ENCODE peak calls at places on chromosomes 13 and 19, in four cellular contexts. One of them, this sample, is unnamed.

GRCh38 chr13:114339779-114340534 is 25.7 kb downstream of the CHAMP1 start:
- DNase-seq in lower lobe of right lung: no peak
- DNase-seq in left ventricle myocardium inferior: peak; percentile 18
- DNase-seq in activated B cell treated with CpG ODN at 0.5 μM for 24 hours: no peak
- DNase-seq in this sample: no peak

GRCh38 chr19:6589711-6590457 is 1.1 kb downstream of the CD70 start:
- DNase-seq in left ventricle myocardium inferior: no peak
- DNase-seq in lower lobe of right lung: no peak
- DNase-seq in activated B cell treated with CpG ODN at 0.5 μM for 24 hours: no peak
- DNase-seq in this sample: no peak

GRCh38 chr19:18379803-18380747 is 5.9 kb upstream of the GDF15 start:
- DNase-seq in activated B cell treated with CpG ODN at 0.5 μM for 24 hours: no peak
- DNase-seq in left ventricle myocardium inferior: peak; percentile 86
- DNase-seq in lower lobe of right lung: peak; percentile 83
- DNase-seq in this sample: no peak

GRCh38 chr19:14775855-14776254 is 2.5 kb downstream of the ADGRE2 start:
- DNase-seq in lower lobe of right lung: peak; percentile 64
- DNase-seq in activated B cell treated with CpG ODN at 0.5 μM for 24 hours: no peak
- DNase-seq in left ventricle myocardium inferior: peak; percentile 25
- DNase-seq in this sample: no peak

GRCh38 chr13:42883771-42884170 is 102.4 kb downstream of the FAM216B start:
- DNase-seq in activated B cell treated with CpG ODN at 0.5 μM for 24 hours: no peak
- DNase-seq in lower lobe of right lung: no peak
- DNase-seq in left ventricle myocardium inferior: no peak
- DNase-seq in this sample: no peak

GRCh38 chr13:75908137-75908536 is 272.0 kb downstream of the LMO7 start:
- DNase-seq in activated B cell treated with CpG ODN at 0.5 μM for 24 hours: no peak
- DNase-seq in left ventricle myocardium inferior: peak; percentile 25
- DNase-seq in lower lobe of right lung: no peak
- DNase-seq in this sample: no peak

GRCh38 chr19:31586282-31586681 is 237.0 kb upstream of the TSHZ3 start:
- DNase-seq in lower lobe of right lung: no peak
- DNase-seq in left ventricle myocardium inferior: no peak
- DNase-seq in activated B cell treated with CpG ODN at 0.5 μM for 24 hours: no peak
- DNase-seq in this sample: no peak

GRCh38 chr13:97068964-97069815 is 74.9 kb upstream of the OXGR1 start:
- DNase-seq in left ventricle myocardium inferior: no peak
- DNase-seq in activated B cell treated with CpG ODN at 0.5 μM for 24 hours: no peak
- DNase-seq in lower lobe of right lung: no peak
- DNase-seq in this sample: no peak

GRCh38 chr19:530133-531008 is 1.2 kb upstream of the CDC34 start:
- DNase-seq in left ventricle myocardium inferior: no peak
- DNase-seq in lower lobe of right lung: no peak
- DNase-seq in activated B cell treated with CpG ODN at 0.5 μM for 24 hours: no peak
- DNase-seq in this sample: no peak

GRCh38 chr19:18322318-18322758 is 538 bp downstream of the LSM4 start:
- DNase-seq in lower lobe of right lung: peak; percentile 62
- DNase-seq in left ventricle myocardium inferior: peak; percentile 46
- DNase-seq in activated B cell treated with CpG ODN at 0.5 μM for 24 hours: no peak
- DNase-seq in this sample: no peak

GRCh38 chr13:46596501-46596900 is 43.5 kb downstream of the LRCH1 start:
- DNase-seq in left ventricle myocardium inferior: no peak
- DNase-seq in lower lobe of right lung: no peak
- DNase-seq in activated B cell treated with CpG ODN at 0.5 μM for 24 hours: no peak
- DNase-seq in this sample: no peak

GRCh38 chr19:34962945-34963530 is 991 bp downstream of the ZNF792 start:
- DNase-seq in left ventricle myocardium inferior: no peak
- DNase-seq in lower lobe of right lung: no peak
- DNase-seq in activated B cell treated with CpG ODN at 0.5 μM for 24 hours: no peak
- DNase-seq in this sample: no peak

GRCh38 chr19:49591731-49592485 is 926 bp downstream of the PRR12 start:
- DNase-seq in activated B cell treated with CpG ODN at 0.5 μM for 24 hours: peak; percentile 49
- DNase-seq in lower lobe of right lung: peak; percentile 66
- DNase-seq in left ventricle myocardium inferior: peak; percentile 40
- DNase-seq in this sample: no peak

GRCh38 chr13:112711528-112712265 is 21.9 kb downstream of the ATP11A start:
- DNase-seq in activated B cell treated with CpG ODN at 0.5 μM for 24 hours: no peak
- DNase-seq in left ventricle myocardium inferior: peak; percentile 77
- DNase-seq in lower lobe of right lung: peak; percentile 84
- DNase-seq in this sample: no peak

GRCh38 chr13:100306042-100306441 is 217.1 kb downstream of the PCCA start:
- DNase-seq in left ventricle myocardium inferior: no peak
- DNase-seq in activated B cell treated with CpG ODN at 0.5 μM for 24 hours: no peak
- DNase-seq in lower lobe of right lung: no peak
- DNase-seq in this sample: no peak

GRCh38 chr19:38049105-38049649 is 142.2 kb downstream of the SIPA1L3 start:
- DNase-seq in lower lobe of right lung: no peak
- DNase-seq in activated B cell treated with CpG ODN at 0.5 μM for 24 hours: peak; percentile 55
- DNase-seq in left ventricle myocardium inferior: no peak
- DNase-seq in this sample: no peak

GRCh38 chr13:21668665-21669599 is 1.9 kb upstream of the FGF9 start:
- DNase-seq in left ventricle myocardium inferior: no peak
- DNase-seq in lower lobe of right lung: no peak
- DNase-seq in activated B cell treated with CpG ODN at 0.5 μM for 24 hours: peak; percentile 21
- DNase-seq in this sample: no peak

GRCh38 chr13:103731959-103732358 is 665.7 kb upstream of the SLC10A2 start:
- DNase-seq in left ventricle myocardium inferior: no peak
- DNase-seq in activated B cell treated with CpG ODN at 0.5 μM for 24 hours: no peak
- DNase-seq in lower lobe of right lung: no peak
- DNase-seq in this sample: no peak

GRCh38 chr13:50685491-50685890 is 158.0 kb downstream of the DLEU7 start:
- DNase-seq in activated B cell treated with CpG ODN at 0.5 μM for 24 hours: no peak
- DNase-seq in left ventricle myocardium inferior: peak; percentile 87
- DNase-seq in lower lobe of right lung: peak; percentile 53
- DNase-seq in this sample: no peak

GRCh38 chr13:75410207-75410606 is 71.8 kb downstream of the TBC1D4 start:
- DNase-seq in left ventricle myocardium inferior: no peak
- DNase-seq in activated B cell treated with CpG ODN at 0.5 μM for 24 hours: no peak
- DNase-seq in lower lobe of right lung: no peak
- DNase-seq in this sample: no peak

GRCh38 chr13:59437902-59438301 is 725.8 kb downstream of the DIAPH3 start:
- DNase-seq in lower lobe of right lung: no peak
- DNase-seq in activated B cell treated with CpG ODN at 0.5 μM for 24 hours: no peak
- DNase-seq in left ventricle myocardium inferior: no peak
- DNase-seq in this sample: no peak

GRCh38 chr13:28324181-28324789 is 170.6 kb downstream of the FLT1 start:
- DNase-seq in activated B cell treated with CpG ODN at 0.5 μM for 24 hours: peak; percentile 24
- DNase-seq in left ventricle myocardium inferior: peak; percentile 33
- DNase-seq in lower lobe of right lung: no peak
- DNase-seq in this sample: peak; percentile 56

GRCh38 chr19:40599331-40600085 is 1.7 kb upstream of the LTBP4 start:
- DNase-seq in lower lobe of right lung: no peak
- DNase-seq in activated B cell treated with CpG ODN at 0.5 μM for 24 hours: no peak
- DNase-seq in left ventricle myocardium inferior: no peak
- DNase-seq in this sample: no peak

GRCh38 chr19:29012457-29012856 is 200.5 kb downstream of the UQCRFS1 start:
- DNase-seq in left ventricle myocardium inferior: no peak
- DNase-seq in lower lobe of right lung: no peak
- DNase-seq in activated B cell treated with CpG ODN at 0.5 μM for 24 hours: no peak
- DNase-seq in this sample: no peak

GRCh38 chr19:58170860-58171259 is 12.0 kb upstream of the ZNF274 start:
- DNase-seq in left ventricle myocardium inferior: no peak
- DNase-seq in activated B cell treated with CpG ODN at 0.5 μM for 24 hours: no peak
- DNase-seq in lower lobe of right lung: no peak
- DNase-seq in this sample: no peak

GRCh38 chr19:18294467-18294864 is 13.0 kb upstream of the JUND start:
- DNase-seq in lower lobe of right lung: peak; percentile 72
- DNase-seq in activated B cell treated with CpG ODN at 0.5 μM for 24 hours: peak; percentile 74
- DNase-seq in left ventricle myocardium inferior: no peak
- DNase-seq in this sample: no peak

GRCh38 chr13:29587645-29588044 is 7.8 kb downstream of the SLC7A1 start:
- DNase-seq in left ventricle myocardium inferior: no peak
- DNase-seq in lower lobe of right lung: no peak
- DNase-seq in activated B cell treated with CpG ODN at 0.5 μM for 24 hours: no peak
- DNase-seq in this sample: no peak

GRCh38 chr19:50658438-50659317 is 9.4 kb downstream of the C19orf81 start:
- DNase-seq in left ventricle myocardium inferior: peak; percentile 51
- DNase-seq in activated B cell treated with CpG ODN at 0.5 μM for 24 hours: peak; percentile 57
- DNase-seq in lower lobe of right lung: peak; percentile 82
- DNase-seq in this sample: peak; percentile 84

GRCh38 chr19:12800344-12800732 is 1.3 kb downstream of the PRDX2 start:
- DNase-seq in left ventricle myocardium inferior: no peak
- DNase-seq in lower lobe of right lung: no peak
- DNase-seq in activated B cell treated with CpG ODN at 0.5 μM for 24 hours: no peak
- DNase-seq in this sample: no peak

GRCh38 chr19:12800873-12801465 is 631 bp downstream of the PRDX2 start:
- DNase-seq in lower lobe of right lung: no peak
- DNase-seq in activated B cell treated with CpG ODN at 0.5 μM for 24 hours: no peak
- DNase-seq in left ventricle myocardium inferior: no peak
- DNase-seq in this sample: no peak

GRCh38 chr19:12802267-12803106 is 618 bp downstream of the THSD8 start:
- DNase-seq in activated B cell treated with CpG ODN at 0.5 μM for 24 hours: no peak
- DNase-seq in lower lobe of right lung: no peak
- DNase-seq in left ventricle myocardium inferior: no peak
- DNase-seq in this sample: no peak

GRCh38 chr19:12799723-12800343 is 1.8 kb downstream of the PRDX2 start:
- DNase-seq in activated B cell treated with CpG ODN at 0.5 μM for 24 hours: no peak
- DNase-seq in left ventricle myocardium inferior: no peak
- DNase-seq in lower lobe of right lung: no peak
- DNase-seq in this sample: no peak

GRCh38 chr19:12801466-12802266 is at the start of the genes PRDX2 and THSD8:
- DNase-seq in lower lobe of right lung: peak; percentile 87
- DNase-seq in left ventricle myocardium inferior: peak; percentile 79
- DNase-seq in activated B cell treated with CpG ODN at 0.5 μM for 24 hours: peak; percentile 59
- DNase-seq in this sample: peak; percentile 88
- TF ChIP-seq CTCF in lower lobe of right lung: no peak
- TF ChIP-seq CTCF in left ventricle myocardium inferior: no peak
- TF ChIP-seq CTCF in activated B cell treated with CpG ODN at 0.5 μM for 24 hours: no peak
- TF ChIP-seq CTCF in this sample: no peak

DNA sequence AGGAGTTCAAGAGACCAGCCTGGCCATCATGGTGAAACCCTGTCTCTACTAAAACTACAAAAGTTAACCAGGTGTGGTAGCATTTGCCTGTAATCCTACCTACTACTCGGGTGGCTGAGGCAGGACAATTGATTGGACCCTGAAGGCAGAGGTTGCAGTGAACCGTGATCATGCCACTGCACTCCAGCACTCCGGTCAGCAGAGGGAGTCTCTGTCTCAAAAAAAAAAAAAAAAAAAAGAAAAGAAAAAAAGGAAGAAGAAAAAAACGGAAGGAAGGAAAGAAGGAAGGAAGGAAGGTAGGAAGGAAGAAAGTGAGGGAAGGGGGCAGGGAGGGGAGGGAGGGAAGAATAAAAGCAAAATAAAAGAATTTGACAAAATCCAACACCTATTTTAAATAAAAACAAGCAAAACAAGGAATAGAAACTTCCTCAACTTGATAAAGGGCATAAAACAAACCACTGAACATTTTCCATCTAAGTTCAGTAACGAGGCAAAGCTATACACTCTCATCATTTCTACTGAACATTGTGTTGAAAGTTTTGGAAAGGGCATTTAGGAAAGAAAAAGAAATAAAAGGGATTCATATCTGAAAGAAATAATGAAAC is 411.6 kb upstream of the SLITRK5 start:
- DNase-seq in left ventricle myocardium inferior: no peak
- DNase-seq in activated B cell treated with CpG ODN at 0.5 μM for 24 hours: no peak
- DNase-seq in lower lobe of right lung: no peak
- DNase-seq in this sample: no peak
- TF ChIP-seq CTCF in left ventricle myocardium inferior: peak; percentile 24
- TF ChIP-seq CTCF in activated B cell treated with CpG ODN at 0.5 μM for 24 hours: no peak
- TF ChIP-seq CTCF in lower lobe of right lung: peak; percentile 7
- TF ChIP-seq CTCF in this sample: peak; percentile 32

GRCh38 chr19:48085077-48085476 is 25.5 kb downstream of the PLA2G4C start:
- DNase-seq in left ventricle myocardium inferior: no peak
- DNase-seq in activated B cell treated with CpG ODN at 0.5 μM for 24 hours: no peak
- DNase-seq in lower lobe of right lung: no peak
- DNase-seq in this sample: no peak

GRCh38 chr19:48090281-48090802 is 20.3 kb downstream of the PLA2G4C start:
- DNase-seq in left ventricle myocardium inferior: no peak
- DNase-seq in activated B cell treated with CpG ODN at 0.5 μM for 24 hours: no peak
- DNase-seq in lower lobe of right lung: no peak
- DNase-seq in this sample: no peak

DNA sequence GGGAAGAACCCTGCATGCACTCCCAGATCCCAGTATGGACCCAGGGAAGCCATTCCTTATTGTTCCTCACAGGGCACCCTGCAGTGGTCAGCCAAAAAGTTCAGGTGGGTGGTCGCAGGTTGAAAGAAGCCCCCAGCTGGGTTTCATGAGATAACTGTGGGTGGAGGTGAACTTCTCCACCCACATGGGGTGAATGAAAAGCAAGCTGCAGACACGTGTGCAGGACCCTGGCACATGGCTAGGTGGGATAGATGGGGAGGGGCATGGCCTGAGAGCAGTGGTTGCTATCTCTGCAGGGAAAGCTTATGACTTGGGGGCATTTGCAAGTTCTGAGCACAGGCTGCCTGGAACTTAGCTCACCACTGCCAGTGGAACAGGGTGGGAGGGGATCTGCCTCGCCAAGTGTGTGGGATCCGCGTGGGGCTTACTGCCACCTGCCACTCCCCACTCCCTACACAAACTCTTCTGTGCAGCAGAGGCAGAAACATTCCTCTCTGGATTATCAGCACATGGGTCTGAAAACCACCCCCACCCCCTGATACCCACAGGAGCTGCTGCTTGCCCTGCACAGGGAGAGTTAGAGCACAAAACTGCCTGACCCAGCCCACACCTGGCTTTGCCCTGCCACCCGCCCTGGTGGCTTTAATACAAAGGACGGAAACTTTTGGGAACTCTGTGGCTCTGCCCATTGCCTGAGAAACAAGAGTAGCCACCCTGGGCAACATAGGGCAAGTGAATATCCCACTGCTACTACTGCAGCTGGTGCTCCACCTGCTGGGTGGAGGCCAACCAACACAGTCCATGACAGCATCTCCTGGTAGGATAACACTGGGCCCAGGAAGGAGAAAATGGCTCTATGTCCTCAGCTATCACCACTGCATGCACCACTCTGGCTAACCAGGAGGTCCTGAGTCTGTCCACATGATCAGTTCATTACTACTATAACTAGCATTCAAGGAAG is 24.4 kb downstream of the PLA2G4C start:
- DNase-seq in activated B cell treated with CpG ODN at 0.5 μM for 24 hours: no peak
- DNase-seq in left ventricle myocardium inferior: no peak
- DNase-seq in lower lobe of right lung: no peak
- DNase-seq in this sample: no peak
- TF ChIP-seq CTCF in activated B cell treated with CpG ODN at 0.5 μM for 24 hours: no peak
- TF ChIP-seq CTCF in left ventricle myocardium inferior: no peak
- TF ChIP-seq CTCF in lower lobe of right lung: no peak
- TF ChIP-seq CTCF in this sample: peak; percentile 25

DNA sequence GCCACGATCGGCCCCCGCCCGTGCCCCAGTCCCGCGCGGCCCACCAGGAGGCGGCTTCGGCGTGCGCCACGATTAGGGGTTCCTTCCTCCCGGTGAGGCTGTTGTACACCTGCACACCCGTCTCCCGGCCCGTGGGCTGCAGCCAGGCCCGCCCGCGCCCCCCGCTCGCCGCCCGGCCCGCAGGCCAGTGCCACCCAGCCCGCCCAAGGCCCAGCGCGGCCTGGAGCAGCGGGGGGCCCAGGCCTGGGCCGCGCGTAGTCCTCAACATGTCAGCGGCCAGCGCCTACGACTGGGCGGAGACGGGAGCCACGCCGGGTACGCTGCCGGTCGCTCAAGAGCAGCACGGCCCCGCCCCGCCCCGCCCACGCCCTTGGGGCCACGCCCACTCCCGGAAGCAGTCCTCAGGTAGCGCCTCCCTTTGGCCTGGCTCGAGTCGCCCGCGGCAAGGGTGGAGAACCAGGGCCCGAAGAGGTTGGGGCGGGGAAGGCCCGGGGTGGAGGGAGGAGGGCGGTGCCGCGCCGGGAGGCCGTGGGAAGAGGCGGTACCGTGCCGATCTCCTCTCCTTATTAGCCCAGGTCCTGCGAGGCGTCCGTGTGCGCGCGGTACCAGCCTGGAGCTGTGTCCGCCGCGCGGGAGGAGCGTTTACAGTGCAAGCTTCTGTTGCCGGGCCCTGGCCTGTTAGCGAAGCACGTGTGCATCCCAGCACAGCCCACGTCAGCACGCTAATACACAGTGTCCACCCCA is at the start of gene CARS2:
- DNase-seq in left ventricle myocardium inferior: peak; percentile 97
- DNase-seq in lower lobe of right lung: peak; percentile 98
- DNase-seq in activated B cell treated with CpG ODN at 0.5 μM for 24 hours: peak; percentile 82
- DNase-seq in this sample: peak; percentile 69
- TF ChIP-seq CTCF in left ventricle myocardium inferior: peak; percentile 38
- TF ChIP-seq CTCF in lower lobe of right lung: peak; percentile 9
- TF ChIP-seq CTCF in activated B cell treated with CpG ODN at 0.5 μM for 24 hours: no peak
- TF ChIP-seq CTCF in this sample: peak; percentile 1

This sample was measured in D721Med.